ENCODE peak calls at places on chromosomes 4 and X, in five cellular contexts. I, V, M, N and Z are unnamed samples.

GRCh38 chr4:170723171-170723570 is 633.4 kb upstream of the AADAT start:
- DNase-seq in I (no peak), V (no peak), M (no peak), N (no peak), Z (no peak)

GRCh38 chr4:102534845-102535244 is 33.7 kb downstream of the NFKB1 start:
- DNase-seq in I (no peak), V (no peak), M (no peak), N (no peak), Z (no peak)

GRCh38 chrX:49162620-49163019 is at the start of gene MAGIX:
- DNase-seq in I (no peak), V (no peak), M (no peak), N (no peak), Z (no peak)

GRCh38 chr4:84962102-84962501 is 4.4 kb downstream of the WDFY3 start:
- DNase-seq in I (no peak), V (no peak), M (no peak), N (no peak), Z (no peak)

GRCh38 chr4:41598580-41598979 is 60.6 kb downstream of the LIMCH1 start:
- DNase-seq in I (no peak), V (no peak), M (no peak), N (no peak), Z (no peak)

GRCh38 chrX:112677167-112677566 is 2.6 kb downstream of the LHFPL1 start:
- DNase-seq in I (no peak), V (no peak), M (no peak), N (no peak), Z (no peak)

GRCh38 chr4:158850800-158851644 is 82.2 kb downstream of the FNIP2 start:
- DNase-seq in I (no peak), V (no peak), M (no peak), N (peak), Z (peak)

GRCh38 chrX:41703574-41704029 is 14.8 kb downstream of the GPR34 start:
- DNase-seq in I (no peak), V (no peak), M (no peak), N (no peak), Z (no peak)

GRCh38 chr4:6991771-6992557 is 51.2 kb upstream of the TADA2B start:
- DNase-seq in I (no peak), V (no peak), M (no peak), N (no peak), Z (peak)

GRCh38 chrX:8783100-8784098 is 17.8 kb downstream of the FAM9A start:
- DNase-seq in I (peak), V (peak), M (no peak), N (peak), Z (peak)

GRCh38 chr4:174284181-174284886 is 623 bp downstream of the CEP44 start:
- DNase-seq in I (no peak), V (peak), M (no peak), N (peak), Z (peak)

GRCh38 chr4:81465668-81466357 is 5.9 kb downstream of the RASGEF1B start:
- DNase-seq in I (no peak), V (no peak), M (no peak), N (no peak), Z (no peak)

GRCh38 chr4:77818077-77818666 is 996 bp downstream of the CNOT6L start:
- DNase-seq in I (no peak), V (peak), M (no peak), N (peak), Z (peak)

GRCh38 chr4:76547167-76547760 is 112.2 kb downstream of the SHROOM3 start:
- DNase-seq in I (no peak), V (no peak), M (no peak), N (no peak), Z (no peak)

GRCh38 chr4:173370477-173371291 is at the start of gene SAP30:
- DNase-seq in I (peak), V (peak), M (peak), N (peak), Z (peak)

GRCh38 chrX:122220644-122221373 is 963.3 kb upstream of the GRIA3 start:
- DNase-seq in I (peak), V (no peak), M (no peak), N (no peak), Z (no peak)

GRCh38 chr4:9921326-9921725 is 100.0 kb downstream of the SLC2A9 start:
- DNase-seq in I (peak), V (no peak), M (no peak), N (no peak), Z (no peak)

GRCh38 chr4:164933244-164933643 is 44.2 kb downstream of the TRIM61 start:
- DNase-seq in I (no peak), V (no peak), M (no peak), N (no peak), Z (no peak)

GRCh38 chr4:65502151-65502691 is 168.1 kb downstream of the EPHA5 start:
- DNase-seq in I (no peak), V (no peak), M (no peak), N (no peak), Z (no peak)

GRCh38 chr4:1345905-1346780 is 865 bp upstream of the UVSSA start:
- DNase-seq in I (no peak), V (peak), M (no peak), N (peak), Z (peak)

GRCh38 chr4:73676881-73677323 is 56.7 kb upstream of the RASSF6 start:
- DNase-seq in I (no peak), V (no peak), M (peak), N (no peak), Z (no peak)
- TF ChIP-seq YY1 in I (no peak), V (no peak), M (no peak), N (no peak), Z (no peak)

GRCh38 chr4:184292465-184292867 is 74.8 kb upstream of the ENPP6 start:
- DNase-seq in I (no peak), V (no peak), M (no peak), N (no peak), Z (no peak)

GRCh38 chr4:184292877-184293276 is 75.2 kb upstream of the ENPP6 start:
- DNase-seq in I (no peak), V (no peak), M (no peak), N (no peak), Z (no peak)

GRCh38 chr4:184295206-184295605 is 77.5 kb upstream of the ENPP6 start:
- DNase-seq in I (no peak), V (no peak), M (no peak), N (no peak), Z (no peak)

GRCh38 chr4:184294734-184295133 is 77.1 kb upstream of the ENPP6 start:
- DNase-seq in I (no peak), V (no peak), M (no peak), N (no peak), Z (no peak)

GRCh38 chr4:184293552-184293951 is 75.9 kb upstream of the ENPP6 start:
- DNase-seq in I (no peak), V (peak), M (no peak), N (no peak), Z (no peak)
- TF ChIP-seq USF2 in I (no peak), V (no peak), M (no peak), N (no peak), Z (no peak)

DNA sequence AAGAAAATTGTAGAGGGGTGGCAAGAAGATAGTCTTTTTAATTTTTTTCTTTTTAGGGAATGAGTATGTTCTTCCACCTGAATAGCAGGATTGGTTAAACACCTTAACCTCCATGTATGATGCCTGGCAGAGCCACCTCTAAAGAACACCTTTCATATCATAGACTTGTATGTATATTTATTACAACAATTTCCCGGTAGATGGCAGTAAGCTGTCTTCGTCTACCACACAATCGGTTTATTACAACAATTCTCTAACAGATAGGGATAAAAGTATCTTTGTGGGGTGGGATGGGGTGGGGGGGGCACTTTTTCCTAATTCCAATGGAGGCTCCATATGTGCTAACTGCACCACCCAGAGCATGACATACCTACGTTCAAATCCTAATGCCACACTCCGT is 255.5 kb downstream of the LDB2 start:
- DNase-seq in I (no peak), V (peak), M (no peak), N (peak), Z (peak)
- TF ChIP-seq YY1 in I (no peak), V (no peak), M (no peak), N (no peak), Z (no peak)

DNA sequence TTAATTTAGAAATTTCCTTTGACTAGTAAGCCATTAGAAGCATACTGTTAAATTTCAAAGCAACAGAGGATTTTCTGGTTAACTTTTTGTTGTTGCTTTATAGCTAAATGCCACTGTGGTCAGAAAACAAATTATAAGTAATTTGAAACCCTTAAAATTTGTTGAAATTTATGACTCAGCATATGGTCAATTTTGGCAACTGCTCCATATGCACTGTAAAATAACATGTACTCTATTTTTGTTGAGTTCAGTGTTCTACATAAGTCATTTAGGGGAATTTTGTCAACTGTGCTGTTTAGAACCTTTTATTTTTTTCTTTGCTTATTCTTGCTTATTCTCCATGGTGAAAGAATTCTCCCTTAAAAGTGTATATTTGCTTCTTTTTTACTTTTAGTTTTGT is 28.6 kb downstream of the SCLT1 start:
- DNase-seq in I (no peak), V (no peak), M (no peak), N (no peak), Z (no peak)
- TF ChIP-seq USF2 in I (no peak), V (no peak), M (no peak), N (no peak), Z (no peak)

DNA sequence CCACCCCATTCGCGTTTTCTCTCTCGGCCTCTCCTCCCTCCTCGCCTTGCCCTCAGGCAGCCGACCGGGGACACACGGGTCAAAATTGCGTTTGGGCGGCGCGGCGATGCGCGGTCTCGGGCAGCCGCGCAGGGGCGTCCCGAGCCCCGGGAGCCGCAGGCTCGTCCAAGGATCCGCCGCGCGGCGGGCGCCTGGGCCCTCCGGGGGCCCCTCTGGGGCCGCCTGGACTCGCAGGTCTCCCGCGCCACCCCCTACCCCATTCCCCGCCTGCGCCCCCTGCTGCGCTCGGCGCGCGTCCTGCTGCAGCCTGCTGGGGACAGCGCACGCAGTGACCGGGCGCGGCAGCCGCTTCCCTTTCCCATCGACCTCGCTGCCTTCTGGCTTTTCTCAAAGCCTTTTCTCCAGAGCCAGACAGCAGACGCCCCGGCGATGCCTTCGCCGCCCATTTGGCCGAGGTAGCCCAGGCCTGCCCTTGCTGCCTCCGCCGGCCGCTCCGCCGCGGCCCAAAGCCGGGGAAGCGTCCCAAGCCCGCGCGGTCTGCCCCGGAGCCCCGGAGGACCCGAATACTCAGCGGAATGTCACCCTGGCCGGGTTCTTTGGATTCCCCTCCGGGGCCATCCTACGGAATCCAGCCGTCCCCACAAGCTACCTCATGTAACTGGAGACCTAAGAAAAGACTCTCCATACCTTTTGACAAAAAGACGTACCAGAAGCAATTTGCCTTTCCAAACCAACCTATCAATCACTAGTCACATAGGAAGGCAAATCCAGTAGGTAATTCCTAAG is 16.5 kb downstream of the POU4F2 start:
- DNase-seq in I (no peak), V (no peak), M (no peak), N (no peak), Z (peak)
- TF ChIP-seq YY1 in I (peak), V (no peak), M (no peak), N (no peak), Z (no peak)

DNA sequence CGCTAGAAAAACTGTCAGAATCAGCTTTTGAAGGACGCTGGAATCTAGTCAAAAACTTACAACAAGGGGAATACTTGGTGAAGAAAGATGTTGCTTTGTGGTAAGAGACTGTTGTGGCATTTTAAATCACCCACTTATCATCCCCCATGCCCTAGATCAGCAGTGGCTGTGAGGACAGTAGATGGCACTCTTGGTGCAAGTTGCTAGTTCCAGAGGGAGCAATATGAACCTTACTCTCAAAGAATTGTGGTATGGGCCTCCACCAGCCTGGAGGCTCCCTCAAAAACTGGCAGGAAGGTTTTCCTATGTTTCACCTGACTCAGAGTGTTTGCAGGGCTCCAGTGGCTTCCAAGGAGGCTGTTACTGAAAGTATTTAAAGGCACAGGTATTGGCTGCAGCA is 37.7 kb upstream of the SLC16A2 start:
- DNase-seq in I (no peak), V (peak), M (no peak), N (no peak), Z (peak)
- TF ChIP-seq USF2 in I (no peak), V (no peak), M (no peak), N (no peak), Z (no peak)

DNA sequence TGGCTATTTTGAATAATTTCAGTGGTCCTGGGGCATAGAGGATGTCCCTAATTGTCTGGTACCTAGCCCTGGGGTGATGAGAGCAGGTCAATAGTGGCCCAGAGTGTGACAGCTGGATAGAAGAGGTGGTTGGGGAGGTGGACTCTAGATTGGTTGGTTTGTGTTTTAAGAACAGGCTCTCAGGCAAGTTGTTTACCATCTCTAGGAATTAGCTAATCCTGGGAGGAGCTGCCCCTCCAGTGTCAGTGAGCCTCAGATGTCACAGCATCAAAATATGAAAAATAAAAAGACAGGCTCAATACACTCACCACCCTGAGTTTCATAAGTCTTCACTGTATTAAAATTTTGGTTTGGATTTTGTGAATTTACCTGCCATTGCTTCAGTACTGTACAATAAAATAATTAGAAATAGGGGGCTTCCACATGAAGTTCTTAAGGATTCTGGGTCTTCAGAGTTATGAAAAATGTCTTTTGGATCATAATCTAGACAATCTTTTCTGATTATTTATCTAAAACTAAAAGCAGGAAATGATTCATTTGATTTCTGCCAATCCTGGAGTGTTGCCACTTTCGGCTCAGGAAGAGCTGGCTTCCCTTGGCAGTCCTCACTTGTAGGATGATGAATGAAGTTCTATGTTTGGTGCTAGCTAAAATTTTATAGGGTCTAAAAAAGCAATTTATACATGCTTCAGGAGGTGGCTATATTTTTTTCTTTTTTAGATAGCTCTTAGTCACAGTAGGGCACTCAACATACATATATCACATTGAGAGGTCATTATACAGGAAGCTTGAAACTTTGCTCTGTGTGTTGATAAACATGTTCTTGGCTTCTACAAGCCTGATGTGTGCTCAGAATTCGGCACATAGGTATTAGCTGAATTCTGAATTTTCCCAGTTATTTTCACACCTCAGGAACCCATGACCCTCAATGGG is 395.1 kb downstream of the RAB28 start:
- DNase-seq in I (no peak), V (no peak), M (no peak), N (no peak), Z (no peak)
- TF ChIP-seq YY1 in I (no peak), V (no peak), M (no peak), N (no peak), Z (no peak)

GRCh38 chrX:134599173-134599914 is 58.9 kb downstream of the PLAC1 start:
- DNase-seq in I (no peak), V (no peak), M (peak), N (no peak), Z (no peak)
- TF ChIP-seq USF2 in I (no peak), V (no peak), M (no peak), N (no peak), Z (no peak)

GRCh38 chr4:89324671-89325070 is 17.1 kb upstream of the GPRIN3 start:
- DNase-seq in I (no peak), V (no peak), M (peak), N (no peak), Z (no peak)
- TF ChIP-seq YY1 in I (no peak), V (no peak), M (no peak), N (no peak), Z (no peak)

GRCh38 chrX:47836164-47837072 is at the start of gene ZNF81:
- DNase-seq in I (peak), V (peak), M (peak), N (peak), Z (peak)

GRCh38 chrX:47828984-47829383 is 7.7 kb upstream of the ZNF81 start:
- DNase-seq in I (no peak), V (no peak), M (no peak), N (no peak), Z (no peak)

GRCh38 chrX:47831788-47832187 is 4.9 kb upstream of the ZNF81 start:
- DNase-seq in I (no peak), V (peak), M (no peak), N (peak), Z (peak)
- TF ChIP-seq USF2 in I (no peak), V (no peak), M (no peak), N (no peak), Z (no peak)